ENCODE peak calls at places on chromosome 6, in five cellular contexts. M, B, S, P and G are unnamed samples.
A peak's percentile ranks its signal among the peaks of the same experiment; 100 is the strongest.

GRCh38 chr6:18160921-18161320 is 5.7 kb downstream of the KDM1B start:
- DNase-seq in M (no peak), B (no peak), S (no peak), P (no peak), G (no peak)

GRCh38 chr6:7241709-7242645 is 71.0 kb downstream of the SSR1 start:
- DNase-seq in M (no peak), B (no peak), S (peak; percentile 61), P (peak; percentile 52), G (no peak)

GRCh38 chr6:149960488-149960887 is 3.3 kb upstream of the ULBP1 start:
- DNase-seq in M (no peak), B (no peak), S (no peak), P (no peak), G (no peak)

GRCh38 chr6:170093276-170093657 is 197.6 kb downstream of the DLL1 start:
- DNase-seq in M (no peak), B (no peak), S (no peak), P (no peak), G (no peak)

GRCh38 chr6:52049252-52050050 is 38.0 kb downstream of the PKHD1 start:
- DNase-seq in M (no peak), B (no peak), S (peak; percentile 63), P (peak; percentile 36), G (peak; percentile 4)

GRCh38 chr6:3317741-3318211 is 59.0 kb downstream of the PSMG4 start:
- DNase-seq in M (no peak), B (no peak), S (no peak), P (peak; percentile 25), G (no peak)

GRCh38 chr6:137493218-137494038 is 766 bp downstream of the OLIG3 start:
- DNase-seq in M (no peak), B (no peak), S (no peak), P (no peak), G (no peak)

GRCh38 chr6:132089173-132089572 is 138.0 kb upstream of the CCN2 start:
- DNase-seq in M (no peak), B (no peak), S (no peak), P (no peak), G (no peak)

GRCh38 chr6:89257346-89257745 is 40.2 kb upstream of the GABRR1 start:
- DNase-seq in M (no peak), B (no peak), S (no peak), P (no peak), G (no peak)

GRCh38 chr6:166720859-166721258 is 93.8 kb upstream of the RPS6KA2 start:
- DNase-seq in M (no peak), B (no peak), S (peak; percentile 49), P (no peak), G (no peak)

GRCh38 chr6:151320140-151320539 is 71.2 kb downstream of the ZBTB2 start:
- DNase-seq in M (no peak), B (no peak), S (no peak), P (no peak), G (no peak)

GRCh38 chr6:134936927-134937326 is 13.0 kb downstream of the ALDH8A1 start:
- DNase-seq in M (no peak), B (no peak), S (peak; percentile 60), P (peak; percentile 75), G (peak; percentile 91)

GRCh38 chr6:13304580-13305255 is 23.6 kb downstream of the TBC1D7 start:
- DNase-seq in M (no peak), B (no peak), S (no peak), P (no peak), G (no peak)

GRCh38 chr6:28258877-28259777 is at the start of gene NKAPL:
- DNase-seq in M (peak; percentile 88), B (peak; percentile 28), S (no peak), P (peak; percentile 53), G (no peak)

GRCh38 chr6:19538086-19538485 is 299.1 kb upstream of the ID4 start:
- DNase-seq in M (no peak), B (no peak), S (peak; percentile 57), P (no peak), G (no peak)

GRCh38 chr6:12301009-12301408 is 10.8 kb downstream of the EDN1 start:
- DNase-seq in M (no peak), B (no peak), S (no peak), P (no peak), G (no peak)

GRCh38 chr6:56288347-56288746 is 41.0 kb upstream of the COL21A1 start:
- DNase-seq in M (no peak), B (no peak), S (peak; percentile 9), P (no peak), G (no peak)

GRCh38 chr6:28695671-28696537 is 170.2 kb downstream of the GPX5 start:
- DNase-seq in M (no peak), B (no peak), S (no peak), P (no peak), G (no peak)

GRCh38 chr6:139926711-139927110 is 552.3 kb upstream of the CITED2 start:
- DNase-seq in M (no peak), B (no peak), S (no peak), P (peak; percentile 82), G (no peak)

GRCh38 chr6:100685747-100686146 is 195.4 kb downstream of the ASCC3 start:
- DNase-seq in M (no peak), B (no peak), S (no peak), P (no peak), G (no peak)

GRCh38 chr6:30490031-30490876 is 945 bp downstream of the HLA-E start:
- DNase-seq in M (peak; percentile 70), B (peak; percentile 77), S (peak; percentile 57), P (peak; percentile 52), G (no peak)

GRCh38 chr6:22153384-22154158 is 143.3 kb downstream of the PRL start:
- DNase-seq in M (no peak), B (no peak), S (no peak), P (no peak), G (no peak)

GRCh38 chr6:99745651-99746050 is 139.0 kb downstream of the PRDM13 start:
- DNase-seq in M (no peak), B (no peak), S (peak; percentile 2), P (peak; percentile 2), G (no peak)

GRCh38 chr6:117399126-117399525 is 26.6 kb downstream of the ROS1 start:
- DNase-seq in M (no peak), B (no peak), S (no peak), P (no peak), G (no peak)

GRCh38 chr6:153044295-153044694 is 41.8 kb upstream of the MTRF1L start:
- DNase-seq in M (no peak), B (no peak), S (peak; percentile 73), P (peak; percentile 14), G (no peak)

DNA sequence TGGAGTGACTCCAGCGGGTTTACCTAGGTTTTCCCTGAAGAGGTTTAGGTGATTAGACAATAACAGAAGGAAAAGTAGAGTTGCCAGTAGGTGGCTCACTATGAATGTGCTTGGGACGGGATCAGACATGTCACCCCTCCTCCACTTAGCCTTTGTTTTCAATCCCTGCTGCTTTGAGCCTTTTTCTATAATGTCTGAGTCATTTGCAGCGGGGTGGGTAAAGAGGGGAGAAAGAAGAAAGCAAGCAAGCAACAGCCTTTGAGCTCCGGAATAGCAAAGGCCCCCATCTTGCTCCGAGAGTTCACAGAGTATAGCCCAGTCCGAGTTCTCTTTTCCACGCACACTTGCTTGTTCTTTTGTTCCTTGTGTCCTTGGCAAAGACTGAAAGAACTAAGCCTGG is 129.1 kb downstream of the PACRG start:
- DNase-seq in M (no peak), B (no peak), S (peak; percentile 66), P (peak; percentile 92), G (peak; percentile 26)
- TF ChIP-seq CTCF in M (peak; percentile 69), B (no peak), S (peak; percentile 65), P (peak; percentile 70), G (peak; percentile 71)

GRCh38 chr6:26184492-26184891 is 97.3 kb downstream of the HFE start:
- DNase-seq in M (no peak), B (no peak), S (no peak), P (no peak), G (no peak)

GRCh38 chr6:26183581-26184408 is 96.6 kb downstream of the HFE start:
- DNase-seq in M (peak; percentile 53), B (no peak), S (no peak), P (peak; percentile 94), G (no peak)

GRCh38 chr6:26185004-26185403 is 97.8 kb downstream of the HFE start:
- DNase-seq in M (no peak), B (no peak), S (no peak), P (no peak), G (no peak)

GRCh38 chr6:26185802-26186201 is 98.6 kb downstream of the HFE start:
- DNase-seq in M (no peak), B (no peak), S (no peak), P (no peak), G (no peak)

GRCh38 chr6:26183237-26183580 is 96.0 kb downstream of the HFE start:
- DNase-seq in M (no peak), B (no peak), S (no peak), P (no peak), G (no peak)
- H3K4me3 ChIP-seq in M (peak overlapping the region; percentile 74), B (peak overlapping the region; percentile 60), S (no peak overlapping the region), P (peak overlapping the region; percentile 46), G (peak overlapping the region; percentile 57)

GRCh38 chr6:912871-913663 is 220.1 kb upstream of the EXOC2 start:
- DNase-seq in M (no peak), B (no peak), S (peak; percentile 44), P (peak; percentile 26), G (no peak)
- TF ChIP-seq CTCF in M (peak; percentile 50), B (no peak), S (peak; percentile 44), P (peak; percentile 65), G (peak; percentile 75)

GRCh38 chr6:154508573-154509375 is 1.7 kb downstream of the CNKSR3 start:
- DNase-seq in M (no peak), B (no peak), S (peak; percentile 70), P (peak; percentile 22), G (no peak)

GRCh38 chr6:154512214-154512613 is 1.7 kb upstream of the CNKSR3 start:
- DNase-seq in M (no peak), B (no peak), S (no peak), P (no peak), G (no peak)

GRCh38 chr6:154509421-154510143 is 903 bp downstream of the CNKSR3 start:
- DNase-seq in M (peak; percentile 21), B (no peak), S (peak; percentile 21), P (peak; percentile 29), G (no peak)

GRCh38 chr6:154511735-154512097 is 1.2 kb upstream of the CNKSR3 start:
- DNase-seq in M (no peak), B (no peak), S (no peak), P (no peak), G (no peak)

DNA sequence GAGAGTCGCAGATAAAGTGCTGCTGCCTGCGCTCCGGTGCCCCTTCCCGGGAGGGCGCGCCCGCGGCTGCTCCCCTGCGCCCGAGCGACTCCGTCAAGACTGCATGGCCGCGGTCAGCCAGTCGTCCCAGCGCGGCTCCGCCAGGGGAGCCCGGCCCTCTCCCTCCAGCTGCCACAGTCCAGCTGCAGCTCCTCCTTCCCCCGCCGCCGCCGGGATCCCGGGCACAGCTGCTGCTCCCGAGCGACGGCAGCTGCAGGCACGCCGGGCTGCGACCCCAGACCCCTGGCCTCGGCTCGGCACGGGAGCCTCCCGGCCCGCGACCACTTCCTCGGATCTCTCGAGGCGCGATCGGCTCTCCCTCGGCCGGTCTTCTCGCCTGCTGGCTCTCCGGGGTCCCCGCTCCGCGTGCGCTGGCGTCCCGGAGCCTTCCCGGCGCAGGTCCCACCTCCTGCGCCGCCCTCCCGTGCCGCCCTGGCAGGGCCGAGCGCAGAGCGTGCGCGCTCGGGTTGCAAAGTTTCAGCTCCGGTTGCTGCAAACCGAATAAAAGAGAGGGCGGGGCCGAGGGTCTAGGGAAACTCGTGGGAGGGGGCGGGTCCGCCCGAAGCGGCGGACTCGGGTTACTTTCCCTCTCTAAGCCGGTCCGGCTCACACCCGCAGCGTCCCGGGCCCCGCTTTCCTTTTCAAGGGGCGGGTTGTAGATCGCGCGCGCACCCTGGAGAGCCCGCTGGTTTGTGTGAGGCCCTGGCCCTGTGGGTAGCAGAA is at the start of gene CNKSR3:
- DNase-seq in M (peak; percentile 84), B (no peak), S (peak; percentile 88), P (peak; percentile 98), G (peak; percentile 57)
- H3K4me3 ChIP-seq in M (peak within 1 kb of the TSS; percentile 94), B (peak within 1 kb of the TSS; percentile 27), S (peak within 1 kb of the TSS; percentile 84), P (peak within 1 kb of the TSS; percentile 89), G (peak within 1 kb of the TSS; percentile 84)